ENCODE peak calls at places on chromosome 12, in four cellular contexts. I, B, X and F are unnamed samples.
A peak's percentile ranks its signal among the peaks of the same experiment; 100 is the strongest.

GRCh38 chr12:131020326-131020725 is 66.6 kb downstream of the ADGRD1 start:
- DNase-seq in X (no peak), I (no peak), B (no peak), F (no peak)

GRCh38 chr12:79561401-79562132 is 129.2 kb downstream of the PAWR start:
- DNase-seq in X (no peak), I (no peak), B (no peak), F (no peak)

GRCh38 chr12:132669166-132669879 is 17.8 kb downstream of the POLE start:
- DNase-seq in B (no peak), I (peak; percentile 32), X (no peak), F (no peak)

GRCh38 chr12:121980211-121980891 is 41.3 kb upstream of the BCL7A start:
- DNase-seq in X (peak; percentile 64), I (no peak), B (no peak), F (no peak)

GRCh38 chr12:96714199-96714598 is 192.9 kb upstream of the NEDD1 start:
- DNase-seq in B (no peak), I (no peak), X (no peak), F (no peak)

GRCh38 chr12:49983892-49984291 is 11.1 kb downstream of the AQP6 start:
- DNase-seq in B (no peak), X (peak; percentile 92), I (no peak), F (peak; percentile 67)

GRCh38 chr12:88242161-88242925 is 100.2 kb downstream of the TMTC3 start:
- DNase-seq in B (peak; percentile 16), I (peak; percentile 71), X (peak; percentile 99), F (peak; percentile 92)

GRCh38 chr12:25287610-25288009 is 36.9 kb upstream of the KRAS start:
- DNase-seq in B (no peak), I (no peak), X (no peak), F (no peak)

GRCh38 chr12:120416490-120417216 is 21.3 kb upstream of the COX6A1 start:
- DNase-seq in X (no peak), B (no peak), I (no peak), F (no peak)

GRCh38 chr12:109331546-109331945 is 16.2 kb upstream of the MYO1H start:
- DNase-seq in I (no peak), X (no peak), B (no peak), F (no peak)

GRCh38 chr12:98725481-98726247 is 80.6 kb downstream of the APAF1 start:
- DNase-seq in I (no peak), X (peak; percentile 80), B (no peak), F (peak; percentile 39)

GRCh38 chr12:34390171-34390841 is 368.0 kb downstream of the ALG10 start:
- DNase-seq in B (no peak), I (peak; percentile 15), X (no peak), F (no peak)

GRCh38 chr12:13790317-13790716 is 191.1 kb downstream of the GRIN2B start:
- DNase-seq in I (no peak), B (no peak), X (no peak), F (no peak)

GRCh38 chr12:110906088-110906487 is 14.3 kb downstream of the MYL2 start:
- DNase-seq in I (no peak), X (no peak), B (no peak), F (no peak)

GRCh38 chr12:22312336-22312735 is 22.2 kb downstream of the ST8SIA1 start:
- DNase-seq in I (no peak), B (no peak), X (peak; percentile 54), F (no peak)

GRCh38 chr12:113174461-113175384 is 10.6 kb downstream of the DDX54 start:
- DNase-seq in X (peak; percentile 52), B (no peak), I (no peak), F (no peak)

GRCh38 chr12:102971227-102971626 is 13.8 kb downstream of the ASCL1 start:
- DNase-seq in X (no peak), B (no peak), I (no peak), F (no peak)

GRCh38 chr12:57452937-57453509 is 2.1 kb upstream of the INHBE start:
- DNase-seq in X (peak; percentile 84), I (peak; percentile 89), B (no peak), F (no peak)

GRCh38 chr12:67426067-67426466 is 156.9 kb downstream of the CAND1 start:
- DNase-seq in X (peak; percentile 80), I (no peak), B (no peak), F (peak; percentile 57)

GRCh38 chr12:12839886-12840285 is 26.7 kb downstream of the DDX47 start:
- DNase-seq in B (peak; percentile 51), I (no peak), X (peak; percentile 87), F (peak; percentile 16)

GRCh38 chr12:49703647-49704137 is 3.5 kb downstream of the FMNL3 start:
- DNase-seq in B (no peak), I (no peak), X (peak; percentile 92), F (peak; percentile 50)

GRCh38 chr12:131327521-131328488 is 374.1 kb downstream of the ADGRD1 start:
- DNase-seq in B (no peak), I (no peak), X (no peak), F (no peak)

GRCh38 chr12:6372403-6373003 is 2.9 kb downstream of the SCNN1A start:
- DNase-seq in I (peak; percentile 67), X (peak; percentile 69), B (no peak), F (no peak)

GRCh38 chr12:58433969-58434368 is 486.3 kb downstream of the LRIG3 start:
- DNase-seq in I (no peak), X (peak; percentile 63), B (no peak), F (no peak)

GRCh38 chr12:111446044-111446581 is 40.4 kb downstream of the SH2B3 start:
- DNase-seq in X (peak; percentile 62), I (peak; percentile 75), B (no peak), F (peak; percentile 30)

GRCh38 chr12:122862110-122862634 is 26.9 kb downstream of the HIP1R start:
- DNase-seq in B (no peak), X (no peak), I (peak; percentile 56), F (no peak)

GRCh38 chr12:47022296-47022695 is 57.1 kb upstream of the PCED1B start:
- DNase-seq in I (no peak), X (peak; percentile 82), B (no peak), F (no peak)

GRCh38 chr12:69342407-69342806 is 5.8 kb upstream of the LYZ start:
- DNase-seq in X (no peak), I (no peak), B (no peak), F (no peak)

GRCh38 chr12:109309441-109310246 is 560 bp upstream of the FOXN4 start:
- DNase-seq in B (no peak), I (no peak), X (no peak), F (no peak)

GRCh38 chr12:52980096-52980694 is 26.1 kb upstream of the EIF4B start:
- DNase-seq in X (no peak), B (no peak), I (no peak), F (no peak)

GRCh38 chr12:77609016-77609415 is 221.7 kb upstream of the NAV3 start:
- DNase-seq in X (no peak), I (no peak), B (no peak), F (no peak)

GRCh38 chr12:108832730-108833354 is 24.5 kb downstream of the SSH1 start:
- DNase-seq in I (no peak), B (no peak), X (peak; percentile 91), F (peak; percentile 84)

GRCh38 chr12:123106640-123107359 is 44.1 kb downstream of the PITPNM2 start:
- DNase-seq in X (no peak), B (no peak), I (no peak), F (no peak)

GRCh38 chr12:24853588-24853987 is 95.3 kb downstream of the BCAT1 start:
- DNase-seq in I (no peak), X (peak; percentile 87), B (no peak), F (peak; percentile 30)

GRCh38 chr12:8780389-8780788 is 42.0 kb upstream of the A2ML1 start:
- DNase-seq in B (no peak), X (peak; percentile 44), I (no peak), F (peak; percentile 1)

GRCh38 chr12:2247109-2247508 is 194.3 kb downstream of the CACNA1C start:
- DNase-seq in B (no peak), I (no peak), X (no peak), F (no peak)

GRCh38 chr12:2248901-2249381 is 196.2 kb downstream of the CACNA1C start:
- DNase-seq in B (no peak), I (no peak), X (peak; percentile 80), F (no peak)

GRCh38 chr12:2250797-2251196 is 198.0 kb downstream of the CACNA1C start:
- DNase-seq in I (no peak), X (no peak), B (no peak), F (no peak)

GRCh38 chr12:2246358-2246757 is 193.6 kb downstream of the CACNA1C start:
- DNase-seq in I (no peak), X (peak; percentile 56), B (no peak), F (no peak)

GRCh38 chr12:2248087-2248900 is 195.5 kb downstream of the CACNA1C start:
- DNase-seq in X (peak; percentile 91), B (no peak), I (peak; percentile 90), F (peak; percentile 71)
- H3K4me3 ChIP-seq in X (no peak overlapping the region), B (no peak overlapping the region), I (no peak overlapping the region), F (no peak overlapping the region)

GRCh38 chr12:118344829-118345228 is 27.9 kb downstream of the TAOK3 start:
- DNase-seq in B (no peak), X (no peak), I (no peak), F (no peak)
- H3K27ac ChIP-seq in B (no peak overlapping the region), X (no peak overlapping the region), I (no peak overlapping the region), F (no peak overlapping the region)

DNA sequence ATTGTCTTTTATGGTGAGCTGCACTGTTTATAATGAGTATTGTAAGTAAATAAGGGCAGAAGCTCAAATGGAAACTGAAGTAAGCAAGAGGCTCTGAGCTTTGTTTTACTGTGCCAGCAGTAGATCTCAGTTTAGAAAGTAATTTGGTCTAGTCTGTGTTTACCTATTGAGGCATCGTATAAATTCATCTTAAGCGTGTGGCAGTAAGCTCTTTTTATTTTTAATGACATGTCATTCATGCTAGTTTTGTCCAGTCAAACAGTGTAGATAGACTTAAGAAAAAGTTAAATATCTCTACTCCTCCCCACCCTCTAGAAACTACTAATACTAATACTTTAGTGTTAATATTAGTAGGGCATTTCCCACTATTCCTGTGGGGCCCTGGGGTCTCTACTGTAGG is 2.0 kb downstream of the ANO6 start:
- DNase-seq in I (no peak), X (peak; percentile 12), B (no peak), F (no peak)
- H3K4me3 ChIP-seq in I (peak overlapping the region; percentile 87), X (peak overlapping the region; percentile 60), B (peak overlapping the region; percentile 96), F (peak overlapping the region; percentile 64)

DNA sequence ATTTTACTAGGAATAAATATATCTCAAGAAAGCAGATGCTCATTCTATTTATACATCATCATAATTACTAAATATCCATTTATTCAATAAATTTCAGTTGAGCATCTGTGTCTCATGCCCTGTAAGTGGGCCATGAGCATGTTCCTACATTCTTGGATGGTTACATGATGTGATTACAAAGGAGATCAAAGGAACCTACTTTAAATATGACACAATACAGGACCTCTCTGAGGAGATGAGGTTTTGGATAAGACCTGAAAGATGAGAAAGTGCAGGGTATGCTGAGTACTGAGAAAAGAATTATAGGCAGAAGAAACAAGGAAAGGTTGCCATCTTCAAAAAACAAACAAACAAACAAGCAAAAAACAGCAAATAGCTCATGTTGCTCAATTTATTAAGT is 105.4 kb upstream of the CNTN1 start:
- DNase-seq in X (no peak), I (no peak), B (no peak), F (no peak)
- H3K27ac ChIP-seq in X (no peak overlapping the region), I (no peak overlapping the region), B (no peak overlapping the region), F (no peak overlapping the region)